ENCODE peak calls at places on chromosomes 11 and 22, in six cellular contexts. One of them, this sample, is unnamed.

GRCh38 chr11:17781221-17781620 is 46.6 kb downstream of the KCNC1 start:
- DNase-seq in ovary: no peak
- DNase-seq in tibial nerve: no peak
- DNase-seq in epithelial cell of prostate: no peak
- DNase-seq in iPS DF 6.9: no peak
- DNase-seq in mammary epithelial cell: peak
- DNase-seq in this sample: no peak

GRCh38 chr11:102368472-102368871 is 21.5 kb downstream of the BIRC2 start:
- DNase-seq in ovary: no peak
- DNase-seq in tibial nerve: no peak
- DNase-seq in epithelial cell of prostate: no peak
- DNase-seq in iPS DF 6.9: no peak
- DNase-seq in mammary epithelial cell: no peak
- DNase-seq in this sample: no peak

GRCh38 chr11:46553746-46554204 is 40.0 kb downstream of the AMBRA1 start:
- DNase-seq in ovary: no peak
- DNase-seq in tibial nerve: no peak
- DNase-seq in epithelial cell of prostate: no peak
- DNase-seq in iPS DF 6.9: no peak
- DNase-seq in mammary epithelial cell: peak
- DNase-seq in this sample: no peak

GRCh38 chr11:118143661-118144185 is 8.9 kb downstream of the SCN4B start:
- DNase-seq in ovary: no peak
- DNase-seq in tibial nerve: no peak
- DNase-seq in epithelial cell of prostate: no peak
- DNase-seq in iPS DF 6.9: no peak
- DNase-seq in mammary epithelial cell: no peak
- DNase-seq in this sample: no peak

GRCh38 chr22:34161724-34162123 is 241.4 kb upstream of the LARGE1 start:
- DNase-seq in ovary: no peak
- DNase-seq in tibial nerve: no peak
- DNase-seq in epithelial cell of prostate: no peak
- DNase-seq in iPS DF 6.9: no peak
- DNase-seq in mammary epithelial cell: no peak
- DNase-seq in this sample: no peak

GRCh38 chr11:65981101-65981740 is 19.7 kb downstream of the SART1 start:
- DNase-seq in ovary: no peak
- DNase-seq in tibial nerve: no peak
- DNase-seq in epithelial cell of prostate: no peak
- DNase-seq in iPS DF 6.9: no peak
- DNase-seq in mammary epithelial cell: no peak
- DNase-seq in this sample: no peak

GRCh38 chr11:118171274-118172062 is 5.0 kb downstream of the SCN2B start:
- DNase-seq in ovary: peak
- DNase-seq in tibial nerve: peak
- DNase-seq in epithelial cell of prostate: no peak
- DNase-seq in iPS DF 6.9: peak
- DNase-seq in mammary epithelial cell: peak
- DNase-seq in this sample: peak

GRCh38 chr11:1963864-1964263 is 16.7 kb downstream of the MRPL23 start:
- DNase-seq in ovary: peak
- DNase-seq in tibial nerve: no peak
- DNase-seq in epithelial cell of prostate: no peak
- DNase-seq in iPS DF 6.9: no peak
- DNase-seq in mammary epithelial cell: no peak
- DNase-seq in this sample: no peak

GRCh38 chr22:50396751-50397370 is 53.7 kb downstream of the PPP6R2 start:
- DNase-seq in ovary: no peak
- DNase-seq in tibial nerve: no peak
- DNase-seq in epithelial cell of prostate: no peak
- DNase-seq in iPS DF 6.9: no peak
- DNase-seq in mammary epithelial cell: no peak
- DNase-seq in this sample: no peak

GRCh38 chr11:42315267-42315666 is 855.8 kb upstream of the LRRC4C start:
- DNase-seq in ovary: no peak
- DNase-seq in tibial nerve: no peak
- DNase-seq in epithelial cell of prostate: no peak
- DNase-seq in iPS DF 6.9: no peak
- DNase-seq in mammary epithelial cell: peak
- DNase-seq in this sample: no peak

GRCh38 chr11:6647282-6647679 is 8.3 kb downstream of the DCHS1 start:
- DNase-seq in ovary: no peak
- DNase-seq in tibial nerve: no peak
- DNase-seq in epithelial cell of prostate: no peak
- DNase-seq in iPS DF 6.9: no peak
- DNase-seq in mammary epithelial cell: no peak
- DNase-seq in this sample: no peak

GRCh38 chr11:114738954-114739353 is 60.6 kb downstream of the NXPE2 start:
- DNase-seq in ovary: no peak
- DNase-seq in tibial nerve: peak
- DNase-seq in epithelial cell of prostate: peak
- DNase-seq in iPS DF 6.9: peak
- DNase-seq in mammary epithelial cell: peak
- DNase-seq in this sample: no peak

GRCh38 chr11:926341-926916 is 759 bp downstream of the AP2A2 start:
- DNase-seq in ovary: no peak
- DNase-seq in tibial nerve: peak
- DNase-seq in epithelial cell of prostate: no peak
- DNase-seq in iPS DF 6.9: no peak
- DNase-seq in mammary epithelial cell: peak
- DNase-seq in this sample: no peak

GRCh38 chr11:1292018-1292643 is 17.3 kb downstream of the TOLLIP start:
- DNase-seq in ovary: no peak
- DNase-seq in tibial nerve: no peak
- DNase-seq in epithelial cell of prostate: no peak
- DNase-seq in iPS DF 6.9: no peak
- DNase-seq in mammary epithelial cell: peak
- DNase-seq in this sample: no peak

GRCh38 chr11:118618991-118619375 is 11.6 kb downstream of the PHLDB1 start:
- DNase-seq in ovary: peak
- DNase-seq in tibial nerve: peak
- DNase-seq in epithelial cell of prostate: no peak
- DNase-seq in iPS DF 6.9: no peak
- DNase-seq in mammary epithelial cell: peak
- DNase-seq in this sample: no peak

GRCh38 chr22:33909075-33909458 is 11.2 kb downstream of the LARGE1 start:
- DNase-seq in ovary: peak
- DNase-seq in tibial nerve: no peak
- DNase-seq in epithelial cell of prostate: no peak
- DNase-seq in iPS DF 6.9: no peak
- DNase-seq in mammary epithelial cell: no peak
- DNase-seq in this sample: no peak

GRCh38 chr22:35426801-35427140 is 26.8 kb downstream of the MCM5 start:
- DNase-seq in ovary: no peak
- DNase-seq in tibial nerve: no peak
- DNase-seq in epithelial cell of prostate: no peak
- DNase-seq in iPS DF 6.9: no peak
- DNase-seq in mammary epithelial cell: no peak
- DNase-seq in this sample: no peak
- H3K27ac ChIP-seq in ovary: no peak
- H3K27ac ChIP-seq in tibial nerve: no peak
- H3K27ac ChIP-seq in epithelial cell of prostate: no peak
- H3K27ac ChIP-seq in iPS DF 6.9: no peak
- H3K27ac ChIP-seq in mammary epithelial cell: no peak
- H3K27ac ChIP-seq in this sample: no peak

GRCh38 chr11:11491589-11491988 is 130.2 kb downstream of the GALNT18 start:
- DNase-seq in ovary: no peak
- DNase-seq in tibial nerve: no peak
- DNase-seq in epithelial cell of prostate: no peak
- DNase-seq in iPS DF 6.9: no peak
- DNase-seq in mammary epithelial cell: no peak
- DNase-seq in this sample: no peak
- H3K27ac ChIP-seq in ovary: no peak
- H3K27ac ChIP-seq in tibial nerve: no peak
- H3K27ac ChIP-seq in epithelial cell of prostate: no peak
- H3K27ac ChIP-seq in iPS DF 6.9: no peak
- H3K27ac ChIP-seq in mammary epithelial cell: no peak
- H3K27ac ChIP-seq in this sample: no peak

GRCh38 chr22:36327922-36328551 is 59.7 kb downstream of the MYH9 start:
- DNase-seq in ovary: no peak
- DNase-seq in tibial nerve: no peak
- DNase-seq in epithelial cell of prostate: no peak
- DNase-seq in iPS DF 6.9: no peak
- DNase-seq in mammary epithelial cell: no peak
- DNase-seq in this sample: peak

GRCh38 chr22:36328635-36329216 is 59.0 kb downstream of the MYH9 start:
- DNase-seq in ovary: peak
- DNase-seq in tibial nerve: no peak
- DNase-seq in epithelial cell of prostate: peak
- DNase-seq in iPS DF 6.9: no peak
- DNase-seq in mammary epithelial cell: peak
- DNase-seq in this sample: no peak

GRCh38 chr22:36330655-36331305 is 57.0 kb downstream of the MYH9 start:
- DNase-seq in ovary: no peak
- DNase-seq in tibial nerve: no peak
- DNase-seq in epithelial cell of prostate: no peak
- DNase-seq in iPS DF 6.9: no peak
- DNase-seq in mammary epithelial cell: no peak
- DNase-seq in this sample: no peak

GRCh38 chr22:36330127-36330526 is 57.6 kb downstream of the MYH9 start:
- DNase-seq in ovary: no peak
- DNase-seq in tibial nerve: no peak
- DNase-seq in epithelial cell of prostate: no peak
- DNase-seq in iPS DF 6.9: no peak
- DNase-seq in mammary epithelial cell: no peak
- DNase-seq in this sample: no peak

DNA sequence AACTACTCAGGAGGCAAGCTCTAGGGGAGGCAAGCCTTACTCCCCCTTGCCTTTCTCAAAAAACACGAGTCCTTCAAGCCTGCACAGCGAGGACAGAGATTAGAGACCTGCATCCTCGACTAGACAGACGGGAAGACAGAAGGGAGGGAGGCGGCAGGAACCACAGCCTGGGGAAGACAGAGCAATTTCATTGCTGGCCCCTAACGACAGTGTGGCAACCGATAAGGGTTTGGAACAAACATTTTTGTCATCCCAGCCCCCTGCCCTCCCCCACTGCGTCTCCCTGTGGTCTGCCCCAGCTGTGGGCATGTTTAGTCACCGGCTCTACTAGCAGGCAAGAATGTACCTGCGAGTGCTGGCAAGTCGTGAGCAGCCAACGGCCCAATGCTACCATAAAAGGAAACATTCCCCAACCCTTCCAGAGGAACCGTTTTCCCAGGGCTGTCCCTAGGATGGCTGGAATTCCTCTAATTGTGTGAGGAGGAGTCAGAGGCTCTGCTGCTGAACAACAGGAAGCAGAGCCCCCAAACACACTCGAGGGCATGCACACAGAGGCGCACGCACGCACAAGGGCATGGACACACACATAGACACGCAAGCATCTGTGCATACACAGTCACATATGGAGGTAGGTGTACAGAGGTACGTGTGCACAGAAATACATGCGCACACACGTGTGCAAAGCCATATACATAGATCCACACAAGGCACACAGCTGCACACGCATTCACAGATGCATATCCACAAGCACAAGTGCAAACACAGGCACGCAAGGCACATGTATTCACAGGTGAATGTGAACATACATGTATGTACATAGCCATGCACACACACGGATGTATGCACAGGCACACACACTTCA is 58.3 kb downstream of the MYH9 start:
- DNase-seq in ovary: no peak
- DNase-seq in tibial nerve: no peak
- DNase-seq in epithelial cell of prostate: peak
- DNase-seq in iPS DF 6.9: peak
- DNase-seq in mammary epithelial cell: peak
- DNase-seq in this sample: no peak
- H3K27ac ChIP-seq in ovary: peak
- H3K27ac ChIP-seq in tibial nerve: peak
- H3K27ac ChIP-seq in epithelial cell of prostate: peak
- H3K27ac ChIP-seq in iPS DF 6.9: peak
- H3K27ac ChIP-seq in mammary epithelial cell: peak
- H3K27ac ChIP-seq in this sample: peak

GRCh38 chr11:69657911-69658605 is 17.1 kb downstream of the LTO1 start:
- DNase-seq in ovary: no peak
- DNase-seq in tibial nerve: no peak
- DNase-seq in epithelial cell of prostate: no peak
- DNase-seq in iPS DF 6.9: no peak
- DNase-seq in mammary epithelial cell: no peak
- DNase-seq in this sample: no peak
- H3K27ac ChIP-seq in ovary: no peak
- H3K27ac ChIP-seq in tibial nerve: no peak
- H3K27ac ChIP-seq in epithelial cell of prostate: no peak
- H3K27ac ChIP-seq in iPS DF 6.9: no peak
- H3K27ac ChIP-seq in mammary epithelial cell: no peak
- H3K27ac ChIP-seq in this sample: no peak

GRCh38 chr22:44365196-44365802 is 52.5 kb upstream of the SHISAL1 start:
- DNase-seq in ovary: peak
- DNase-seq in tibial nerve: no peak
- DNase-seq in epithelial cell of prostate: no peak
- DNase-seq in iPS DF 6.9: no peak
- DNase-seq in mammary epithelial cell: no peak
- DNase-seq in this sample: no peak
- H3K27ac ChIP-seq in ovary: no peak
- H3K27ac ChIP-seq in tibial nerve: no peak
- H3K27ac ChIP-seq in epithelial cell of prostate: no peak
- H3K27ac ChIP-seq in iPS DF 6.9: no peak
- H3K27ac ChIP-seq in mammary epithelial cell: no peak
- H3K27ac ChIP-seq in this sample: no peak

GRCh38 chr22:39245130-39246039 is 603 bp upstream of the PDGFB start:
- DNase-seq in ovary: no peak
- DNase-seq in tibial nerve: no peak
- DNase-seq in epithelial cell of prostate: no peak
- DNase-seq in iPS DF 6.9: no peak
- DNase-seq in mammary epithelial cell: no peak
- DNase-seq in this sample: peak

GRCh38 chr22:39246217-39246616 is 1.4 kb upstream of the PDGFB start:
- DNase-seq in ovary: no peak
- DNase-seq in tibial nerve: no peak
- DNase-seq in epithelial cell of prostate: no peak
- DNase-seq in iPS DF 6.9: no peak
- DNase-seq in mammary epithelial cell: no peak
- DNase-seq in this sample: no peak

GRCh38 chr22:39244073-39244495 is 698 bp downstream of the PDGFB start:
- DNase-seq in ovary: no peak
- DNase-seq in tibial nerve: no peak
- DNase-seq in epithelial cell of prostate: no peak
- DNase-seq in iPS DF 6.9: no peak
- DNase-seq in mammary epithelial cell: peak
- DNase-seq in this sample: no peak

GRCh38 chr22:39243443-39244072 is 1.2 kb downstream of the PDGFB start:
- DNase-seq in ovary: no peak
- DNase-seq in tibial nerve: no peak
- DNase-seq in epithelial cell of prostate: no peak
- DNase-seq in iPS DF 6.9: no peak
- DNase-seq in mammary epithelial cell: peak
- DNase-seq in this sample: no peak

DNA sequence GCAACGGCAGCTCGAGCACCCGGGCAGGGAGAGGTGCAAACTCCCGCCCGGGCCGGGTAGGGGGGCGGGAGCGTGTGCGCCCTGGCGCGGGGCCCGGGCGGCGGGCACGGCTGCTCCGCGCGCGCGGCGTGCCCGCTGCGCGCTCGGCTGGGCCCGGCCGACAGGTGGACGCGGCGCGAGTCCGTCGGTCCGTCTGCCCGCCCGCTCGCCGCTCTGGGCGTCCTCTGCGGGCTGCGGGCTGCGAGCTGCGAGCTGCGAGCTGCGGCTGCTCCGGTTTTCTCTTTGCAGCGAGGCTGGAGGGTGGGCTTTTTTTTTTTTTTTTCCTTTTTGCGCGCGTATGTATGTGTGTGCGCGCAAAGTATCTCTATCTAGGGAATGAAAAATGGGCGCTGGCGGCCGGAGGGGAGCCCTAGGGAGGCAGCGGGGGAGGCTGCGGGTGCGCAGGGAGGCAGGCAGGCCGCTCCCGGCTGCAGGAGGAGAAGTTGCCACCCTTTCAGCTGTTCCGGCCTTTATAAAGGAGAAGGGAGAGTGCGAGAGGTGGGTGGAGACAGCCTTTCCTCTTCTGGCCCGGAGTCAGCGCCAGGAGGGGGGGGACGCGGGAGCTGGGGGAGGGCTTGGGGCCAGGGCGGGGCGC is at the start of gene PDGFB:
- DNase-seq in ovary: no peak
- DNase-seq in tibial nerve: peak
- DNase-seq in epithelial cell of prostate: no peak
- DNase-seq in iPS DF 6.9: no peak
- DNase-seq in mammary epithelial cell: peak
- DNase-seq in this sample: no peak
- H3K27ac ChIP-seq in ovary: no peak
- H3K27ac ChIP-seq in tibial nerve: peak
- H3K27ac ChIP-seq in epithelial cell of prostate: peak
- H3K27ac ChIP-seq in iPS DF 6.9: no peak
- H3K27ac ChIP-seq in mammary epithelial cell: no peak
- H3K27ac ChIP-seq in this sample: peak